ENCODE peak calls at places on chromosomes 12 and 14, in eight cellular contexts. A is heart right ventricle, F is iris pigment epithelial cell, R is LoVo, T is EL, B is neuronal stem cell, J is NAMALWA, L is AG20443. S is an unnamed sample.

GRCh38 chr12:117836476-117836875 is 132.3 kb downstream of the KSR2 start:
- DNase-seq in J (no peak), B (no peak), L (no peak), A (no peak), F (no peak), T (no peak), R (no peak), S (no peak)

GRCh38 chr12:122740351-122740750 is 9.7 kb upstream of the HCAR1 start:
- DNase-seq in T (peak; percentile 10), B (no peak), F (peak; percentile 8), A (no peak), R (no peak), J (no peak), L (no peak), S (no peak)

GRCh38 chr12:89015419-89015818 is 336.9 kb downstream of the DUSP6 start:
- DNase-seq in L (no peak), R (no peak), F (no peak), J (no peak), A (no peak), B (no peak), T (no peak), S (no peak)

GRCh38 chr12:108103087-108103486 is 26.0 kb upstream of the WSCD2 start:
- DNase-seq in A (no peak), B (no peak), R (no peak), L (no peak), J (no peak), F (no peak), T (no peak), S (no peak)

GRCh38 chr12:111451649-111452129 is 46.0 kb downstream of the SH2B3 start:
- DNase-seq in F (no peak), J (peak; percentile 81), R (peak; percentile 58), L (peak; percentile 57), A (no peak), B (peak; percentile 23), T (peak; percentile 61), S (no peak)

GRCh38 chr14:89678715-89679220 is 261.7 kb upstream of the FOXN3 start:
- DNase-seq in T (no peak), L (no peak), R (no peak), F (peak; percentile 24), B (no peak), J (no peak), A (no peak), S (no peak)

GRCh38 chr14:72745546-72745945 is 148.4 kb downstream of the DPF3 start:
- DNase-seq in F (peak; percentile 77), B (no peak), T (peak; percentile 95), L (peak; percentile 86), J (no peak), R (no peak), A (no peak), S (no peak)

GRCh38 chr12:94080684-94081009 is 67.7 kb upstream of the PLXNC1 start:
- DNase-seq in T (no peak), B (no peak), L (no peak), J (no peak), F (no peak), R (no peak), A (no peak), S (no peak)

GRCh38 chr12:47715877-47716548 is 9.3 kb downstream of the ENDOU start:
- DNase-seq in F (no peak), A (no peak), R (no peak), L (no peak), T (no peak), J (no peak), B (no peak), S (no peak)

GRCh38 chr12:124626841-124627502 is 59.6 kb upstream of the NCOR2 start:
- DNase-seq in T (no peak), L (peak; percentile 39), J (no peak), B (no peak), F (peak; percentile 77), A (peak; percentile 82), R (no peak), S (peak; percentile 66)

GRCh38 chr14:80388980-80389711 is 177.8 kb upstream of the DIO2 start:
- DNase-seq in A (no peak), L (peak; percentile 76), J (no peak), B (no peak), R (peak; percentile 33), T (peak; percentile 95), F (peak; percentile 97), S (no peak)

GRCh38 chr14:93017341-93017797 is 94.4 kb downstream of the CHGA start:
- DNase-seq in F (no peak), A (peak; percentile 71), T (no peak), R (no peak), J (no peak), B (no peak), L (no peak), S (peak; percentile 88)